ENCODE peak calls at places on chromosomes 12 and 14, in four cellular contexts. One of them, this sample, is unnamed.

GRCh38 chr12:8156845-8157244 is at the start of gene ZNF705A:
- DNase-seq in coronary artery: no peak
- DNase-seq in CD4-positive, alpha-beta memory T cell: no peak
- DNase-seq in aorta: no peak
- DNase-seq in this sample: no peak

GRCh38 chr12:111761706-111762105 is 5.0 kb upstream of the ALDH2 start:
- DNase-seq in CD4-positive, alpha-beta memory T cell: no peak
- DNase-seq in coronary artery: no peak
- DNase-seq in aorta: no peak
- DNase-seq in this sample: no peak

GRCh38 chr12:124452576-124453391 is 114.6 kb downstream of the NCOR2 start:
- DNase-seq in aorta: peak
- DNase-seq in coronary artery: no peak
- DNase-seq in CD4-positive, alpha-beta memory T cell: no peak
- DNase-seq in this sample: no peak

GRCh38 chr12:92114834-92115233 is 30.8 kb downstream of the BTG1 start:
- DNase-seq in coronary artery: no peak
- DNase-seq in aorta: no peak
- DNase-seq in CD4-positive, alpha-beta memory T cell: no peak
- DNase-seq in this sample: no peak

GRCh38 chr14:57560681-57561080 is 67.0 kb upstream of the CCDC198 start:
- DNase-seq in aorta: no peak
- DNase-seq in coronary artery: no peak
- DNase-seq in CD4-positive, alpha-beta memory T cell: no peak
- DNase-seq in this sample: no peak

GRCh38 chr12:90262261-90262660 is 553.6 kb upstream of the ATP2B1 start:
- DNase-seq in CD4-positive, alpha-beta memory T cell: no peak
- DNase-seq in coronary artery: no peak
- DNase-seq in aorta: no peak
- DNase-seq in this sample: no peak

GRCh38 chr12:80763874-80764273 is 47.2 kb downstream of the MYF5 start:
- DNase-seq in aorta: no peak
- DNase-seq in CD4-positive, alpha-beta memory T cell: no peak
- DNase-seq in coronary artery: no peak
- DNase-seq in this sample: peak

GRCh38 chr12:74415633-74416032 is 122.0 kb upstream of the ATXN7L3B start:
- DNase-seq in CD4-positive, alpha-beta memory T cell: no peak
- DNase-seq in aorta: no peak
- DNase-seq in coronary artery: no peak
- DNase-seq in this sample: peak

GRCh38 chr12:131242741-131243496 is 289.2 kb downstream of the ADGRD1 start:
- DNase-seq in aorta: peak
- DNase-seq in coronary artery: no peak
- DNase-seq in CD4-positive, alpha-beta memory T cell: no peak
- DNase-seq in this sample: peak

GRCh38 chr12:107634530-107634929 is 51.1 kb upstream of the PWP1 start:
- DNase-seq in coronary artery: no peak
- DNase-seq in CD4-positive, alpha-beta memory T cell: no peak
- DNase-seq in aorta: no peak
- DNase-seq in this sample: no peak

GRCh38 chr14:23114669-23115491 is 4.2 kb downstream of the CEBPE start:
- DNase-seq in coronary artery: no peak
- DNase-seq in CD4-positive, alpha-beta memory T cell: no peak
- DNase-seq in aorta: peak
- DNase-seq in this sample: no peak

GRCh38 chr14:35883677-35884293 is 57.6 kb downstream of the BRMS1L start:
- DNase-seq in aorta: no peak
- DNase-seq in CD4-positive, alpha-beta memory T cell: peak
- DNase-seq in coronary artery: no peak
- DNase-seq in this sample: peak

GRCh38 chr14:91493169-91493568 is 16.9 kb downstream of the PPP4R3A start:
- DNase-seq in coronary artery: no peak
- DNase-seq in aorta: no peak
- DNase-seq in CD4-positive, alpha-beta memory T cell: no peak
- DNase-seq in this sample: no peak

GRCh38 chr14:35403397-35404245 is 928 bp downstream of the NFKBIA start:
- DNase-seq in coronary artery: peak
- DNase-seq in aorta: peak
- DNase-seq in CD4-positive, alpha-beta memory T cell: peak
- DNase-seq in this sample: peak

GRCh38 chr12:70617450-70617849 is 19.8 kb downstream of the PTPRB start:
- DNase-seq in coronary artery: no peak
- DNase-seq in aorta: no peak
- DNase-seq in CD4-positive, alpha-beta memory T cell: no peak
- DNase-seq in this sample: no peak

GRCh38 chr12:109696485-109697269 is 16.9 kb upstream of the FAM222A start:
- DNase-seq in aorta: no peak
- DNase-seq in coronary artery: no peak
- DNase-seq in CD4-positive, alpha-beta memory T cell: no peak
- DNase-seq in this sample: no peak

GRCh38 chr14:104795781-104796681 is 483 bp upstream of the AKT1 start:
- DNase-seq in aorta: peak
- DNase-seq in CD4-positive, alpha-beta memory T cell: peak
- DNase-seq in coronary artery: no peak
- DNase-seq in this sample: no peak

GRCh38 chr12:21330682-21331253 is 3.9 kb downstream of the SLCO1A2 start:
- DNase-seq in CD4-positive, alpha-beta memory T cell: no peak
- DNase-seq in coronary artery: no peak
- DNase-seq in aorta: no peak
- DNase-seq in this sample: peak

GRCh38 chr14:106436310-106436905 is 910.0 kb downstream of the TMEM121 start:
- DNase-seq in aorta: no peak
- DNase-seq in CD4-positive, alpha-beta memory T cell: peak
- DNase-seq in coronary artery: no peak
- DNase-seq in this sample: peak

GRCh38 chr12:3342051-3342450 is 149.0 kb upstream of the PRMT8 start:
- DNase-seq in coronary artery: no peak
- DNase-seq in aorta: no peak
- DNase-seq in CD4-positive, alpha-beta memory T cell: no peak
- DNase-seq in this sample: no peak

GRCh38 chr14:104111301-104112112 is 26.0 kb downstream of the ASPG start:
- DNase-seq in CD4-positive, alpha-beta memory T cell: no peak
- DNase-seq in coronary artery: no peak
- DNase-seq in aorta: peak
- DNase-seq in this sample: no peak

GRCh38 chr12:230925-231671 is 17.1 kb upstream of the SLC6A12 start:
- DNase-seq in aorta: no peak
- DNase-seq in coronary artery: peak
- DNase-seq in CD4-positive, alpha-beta memory T cell: no peak
- DNase-seq in this sample: no peak

GRCh38 chr14:89720741-89721315 is 233.7 kb downstream of the EFCAB11 start:
- DNase-seq in aorta: no peak
- DNase-seq in coronary artery: no peak
- DNase-seq in CD4-positive, alpha-beta memory T cell: peak
- DNase-seq in this sample: peak

GRCh38 chr12:51593539-51593938 is 2.5 kb downstream of the SCN8A start:
- DNase-seq in CD4-positive, alpha-beta memory T cell: peak
- DNase-seq in coronary artery: no peak
- DNase-seq in aorta: no peak
- DNase-seq in this sample: peak

GRCh38 chr12:124391340-124392261 is 96.7 kb downstream of the RFLNA start:
- DNase-seq in coronary artery: no peak
- DNase-seq in aorta: no peak
- DNase-seq in CD4-positive, alpha-beta memory T cell: peak
- DNase-seq in this sample: no peak

GRCh38 chr12:60494249-60494648 is 898.4 kb downstream of the SLC16A7 start:
- DNase-seq in coronary artery: no peak
- DNase-seq in aorta: no peak
- DNase-seq in CD4-positive, alpha-beta memory T cell: no peak
- DNase-seq in this sample: peak

GRCh38 chr12:46071769-46072624 is 81.6 kb upstream of the SCAF11 start:
- DNase-seq in CD4-positive, alpha-beta memory T cell: peak
- DNase-seq in aorta: peak
- DNase-seq in coronary artery: no peak
- DNase-seq in this sample: peak

GRCh38 chr14:68502196-68502595 is 290.7 kb downstream of the ZFP36L1 start:
- DNase-seq in aorta: no peak
- DNase-seq in coronary artery: no peak
- DNase-seq in CD4-positive, alpha-beta memory T cell: no peak
- DNase-seq in this sample: no peak

GRCh38 chr12:123329799-123330198 is 34.8 kb downstream of the SBNO1 start:
- DNase-seq in aorta: no peak
- DNase-seq in coronary artery: no peak
- DNase-seq in CD4-positive, alpha-beta memory T cell: no peak
- DNase-seq in this sample: no peak

GRCh38 chr14:94164685-94165431 is 9.3 kb upstream of the PPP4R4 start:
- DNase-seq in aorta: no peak
- DNase-seq in coronary artery: no peak
- DNase-seq in CD4-positive, alpha-beta memory T cell: no peak
- DNase-seq in this sample: no peak

GRCh38 chr12:109766251-109766778 is 52.7 kb downstream of the FAM222A start:
- DNase-seq in CD4-positive, alpha-beta memory T cell: no peak
- DNase-seq in coronary artery: peak
- DNase-seq in aorta: peak
- DNase-seq in this sample: no peak

GRCh38 chr12:14239350-14239934 is 126.0 kb upstream of the ATF7IP start:
- DNase-seq in CD4-positive, alpha-beta memory T cell: peak
- DNase-seq in coronary artery: no peak
- DNase-seq in aorta: no peak
- DNase-seq in this sample: peak

GRCh38 chr12:53593031-53593430 is 33.2 kb downstream of the ATF7 start:
- DNase-seq in coronary artery: no peak
- DNase-seq in CD4-positive, alpha-beta memory T cell: no peak
- DNase-seq in aorta: no peak
- DNase-seq in this sample: no peak

GRCh38 chr14:73238941-73239340 is 1.6 kb downstream of the PAPLN start:
- DNase-seq in CD4-positive, alpha-beta memory T cell: no peak
- DNase-seq in aorta: peak
- DNase-seq in coronary artery: no peak
- DNase-seq in this sample: no peak

GRCh38 chr14:75718199-75718598 is 57.2 kb downstream of the TTLL5 start:
- DNase-seq in coronary artery: no peak
- DNase-seq in CD4-positive, alpha-beta memory T cell: no peak
- DNase-seq in aorta: no peak
- DNase-seq in this sample: no peak

GRCh38 chr14:75724414-75725204 is 63.6 kb downstream of the TTLL5 start:
- DNase-seq in aorta: no peak
- DNase-seq in coronary artery: no peak
- DNase-seq in CD4-positive, alpha-beta memory T cell: no peak
- DNase-seq in this sample: no peak

GRCh38 chr14:75723716-75724115 is 62.7 kb downstream of the TTLL5 start:
- DNase-seq in coronary artery: no peak
- DNase-seq in CD4-positive, alpha-beta memory T cell: no peak
- DNase-seq in aorta: no peak
- DNase-seq in this sample: peak

GRCh38 chr14:75717729-75718128 is 56.7 kb downstream of the TTLL5 start:
- DNase-seq in aorta: no peak
- DNase-seq in coronary artery: no peak
- DNase-seq in CD4-positive, alpha-beta memory T cell: no peak
- DNase-seq in this sample: no peak

GRCh38 chr14:75720828-75721227 is 59.8 kb downstream of the TTLL5 start:
- DNase-seq in coronary artery: peak
- DNase-seq in aorta: peak
- DNase-seq in CD4-positive, alpha-beta memory T cell: no peak
- DNase-seq in this sample: no peak
- H3K4me3 ChIP-seq in coronary artery: peak
- H3K4me3 ChIP-seq in aorta: no peak
- H3K4me3 ChIP-seq in CD4-positive, alpha-beta memory T cell: no peak
- H3K4me3 ChIP-seq in this sample: no peak

GRCh38 chr14:49189381-49189780 is 396.8 kb downstream of the RPS29 start:
- DNase-seq in CD4-positive, alpha-beta memory T cell: no peak
- DNase-seq in coronary artery: no peak
- DNase-seq in aorta: no peak
- DNase-seq in this sample: no peak

GRCh38 chr14:49194067-49194466 is 392.1 kb downstream of the RPS29 start:
- DNase-seq in CD4-positive, alpha-beta memory T cell: no peak
- DNase-seq in coronary artery: no peak
- DNase-seq in aorta: no peak
- DNase-seq in this sample: no peak

GRCh38 chr14:49187799-49188198 is 398.4 kb downstream of the RPS29 start:
- DNase-seq in aorta: no peak
- DNase-seq in coronary artery: no peak
- DNase-seq in CD4-positive, alpha-beta memory T cell: no peak
- DNase-seq in this sample: no peak

GRCh38 chr14:49196327-49196726 is 389.9 kb downstream of the RPS29 start:
- DNase-seq in coronary artery: no peak
- DNase-seq in CD4-positive, alpha-beta memory T cell: no peak
- DNase-seq in aorta: no peak
- DNase-seq in this sample: no peak

DNA sequence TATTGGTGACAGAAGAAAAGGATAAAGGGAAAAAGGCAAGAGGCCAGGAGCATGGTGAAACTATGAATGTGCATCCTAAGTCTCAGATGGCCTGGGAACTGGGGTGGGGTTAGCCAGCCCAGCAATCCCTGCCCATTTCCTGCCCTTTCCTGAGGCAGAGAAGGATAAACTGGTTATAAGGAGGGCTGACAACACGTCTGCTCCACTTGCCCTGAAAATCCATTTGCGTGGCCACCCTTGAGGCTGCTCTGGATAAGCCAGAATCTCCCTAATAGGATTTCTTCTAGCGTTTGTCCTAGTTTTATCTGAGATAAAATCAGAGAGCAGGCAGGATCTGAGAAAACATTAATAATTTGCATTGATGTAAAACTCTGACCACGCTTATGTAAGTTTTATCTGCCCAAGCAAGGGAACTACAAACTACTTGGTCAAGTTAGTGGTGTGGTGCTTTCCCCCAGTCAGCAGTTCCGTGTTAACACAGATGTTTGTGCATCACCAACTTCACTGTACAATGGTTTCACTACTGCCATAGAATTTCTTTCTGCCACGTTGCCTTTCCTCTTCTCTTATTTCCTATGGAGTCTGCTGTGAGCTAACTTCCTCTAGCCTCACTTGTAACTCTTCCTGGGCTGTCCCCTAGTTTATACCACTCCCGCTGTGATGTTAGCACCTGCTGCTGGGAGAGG is 392.7 kb downstream of the RPS29 start:
- DNase-seq in CD4-positive, alpha-beta memory T cell: no peak
- DNase-seq in aorta: no peak
- DNase-seq in coronary artery: no peak
- DNase-seq in this sample: no peak
- H3K4me3 ChIP-seq in CD4-positive, alpha-beta memory T cell: no peak
- H3K4me3 ChIP-seq in aorta: no peak
- H3K4me3 ChIP-seq in coronary artery: no peak
- H3K4me3 ChIP-seq in this sample: no peak

GRCh38 chr12:75722714-75723200 is 211.3 kb upstream of the KRR1 start:
- DNase-seq in CD4-positive, alpha-beta memory T cell: peak
- DNase-seq in coronary artery: no peak
- DNase-seq in aorta: no peak
- DNase-seq in this sample: peak

GRCh38 chr12:75721231-75721641 is 209.8 kb upstream of the KRR1 start:
- DNase-seq in coronary artery: no peak
- DNase-seq in CD4-positive, alpha-beta memory T cell: no peak
- DNase-seq in aorta: no peak
- DNase-seq in this sample: no peak

GRCh38 chr12:75724913-75725312 is 213.5 kb upstream of the KRR1 start:
- DNase-seq in CD4-positive, alpha-beta memory T cell: no peak
- DNase-seq in aorta: no peak
- DNase-seq in coronary artery: no peak
- DNase-seq in this sample: no peak

GRCh38 chr12:75720807-75721206 is 209.4 kb upstream of the KRR1 start:
- DNase-seq in coronary artery: no peak
- DNase-seq in CD4-positive, alpha-beta memory T cell: no peak
- DNase-seq in aorta: no peak
- DNase-seq in this sample: no peak

GRCh38 chr12:75721790-75722189 is 210.4 kb upstream of the KRR1 start:
- DNase-seq in CD4-positive, alpha-beta memory T cell: no peak
- DNase-seq in aorta: no peak
- DNase-seq in coronary artery: no peak
- DNase-seq in this sample: no peak
- H3K4me3 ChIP-seq in CD4-positive, alpha-beta memory T cell: no peak
- H3K4me3 ChIP-seq in aorta: no peak
- H3K4me3 ChIP-seq in coronary artery: no peak
- H3K4me3 ChIP-seq in this sample: no peak

GRCh38 chr12:116604883-116605641 is 45.9 kb downstream of the MAP1LC3B2 start:
- DNase-seq in aorta: peak
- DNase-seq in CD4-positive, alpha-beta memory T cell: no peak
- DNase-seq in coronary artery: no peak
- DNase-seq in this sample: no peak
- H3K4me3 ChIP-seq in aorta: no peak
- H3K4me3 ChIP-seq in CD4-positive, alpha-beta memory T cell: no peak
- H3K4me3 ChIP-seq in coronary artery: peak
- H3K4me3 ChIP-seq in this sample: no peak

This sample was measured in Jurkat, Clone E6-1.